ENCODE peak calls at places on chromosomes 16 and 17, in four cellular contexts. O, H, B and S are unnamed samples.
A peak's percentile ranks its signal among the peaks of the same experiment; 100 is the strongest.

GRCh38 chr16:66131156-66131807 is 235.2 kb upstream of the CDH5 start:
- DNase-seq in O (no peak), H (no peak), B (no peak), S (no peak)

GRCh38 chr16:79509221-79509631 is 91.3 kb downstream of the MAF start:
- DNase-seq in O (no peak), H (no peak), B (peak; percentile 6), S (no peak)

GRCh38 chr17:78268191-78268874 is 36.9 kb downstream of the TMEM235 start:
- DNase-seq in O (no peak), H (no peak), B (peak; percentile 48), S (no peak)

GRCh38 chr17:5362162-5362811 is 57.2 kb downstream of the NUP88 start:
- DNase-seq in O (no peak), H (no peak), B (no peak), S (no peak)

GRCh38 chr17:72789711-72790110 is 302.8 kb downstream of the SLC39A11 start:
- DNase-seq in O (no peak), H (no peak), B (no peak), S (no peak)

GRCh38 chr17:238964-239259 is 57.5 kb upstream of the DOC2B start:
- DNase-seq in O (peak; percentile 6), H (no peak), B (no peak), S (no peak)

GRCh38 chr16:268141-269053 is 7.3 kb downstream of the RGS11 start:
- DNase-seq in O (no peak), H (no peak), B (no peak), S (no peak)

GRCh38 chr16:11047057-11047456 is 102.7 kb downstream of the CLEC16A start:
- DNase-seq in O (no peak), H (no peak), B (peak; percentile 54), S (no peak)

GRCh38 chr16:2912330-2913199 is 834 bp downstream of the FLYWCH1 start:
- DNase-seq in O (peak; percentile 38), H (peak; percentile 58), B (peak; percentile 47), S (peak; percentile 6)

GRCh38 chr17:78159575-78160158 is 8.7 kb upstream of the SYNGR2 start:
- DNase-seq in O (no peak), H (no peak), B (no peak), S (peak; percentile 90)

GRCh38 chr17:8825802-8826201 is 26.6 kb upstream of the MFSD6L start:
- DNase-seq in O (no peak), H (no peak), B (no peak), S (no peak)

DNA sequence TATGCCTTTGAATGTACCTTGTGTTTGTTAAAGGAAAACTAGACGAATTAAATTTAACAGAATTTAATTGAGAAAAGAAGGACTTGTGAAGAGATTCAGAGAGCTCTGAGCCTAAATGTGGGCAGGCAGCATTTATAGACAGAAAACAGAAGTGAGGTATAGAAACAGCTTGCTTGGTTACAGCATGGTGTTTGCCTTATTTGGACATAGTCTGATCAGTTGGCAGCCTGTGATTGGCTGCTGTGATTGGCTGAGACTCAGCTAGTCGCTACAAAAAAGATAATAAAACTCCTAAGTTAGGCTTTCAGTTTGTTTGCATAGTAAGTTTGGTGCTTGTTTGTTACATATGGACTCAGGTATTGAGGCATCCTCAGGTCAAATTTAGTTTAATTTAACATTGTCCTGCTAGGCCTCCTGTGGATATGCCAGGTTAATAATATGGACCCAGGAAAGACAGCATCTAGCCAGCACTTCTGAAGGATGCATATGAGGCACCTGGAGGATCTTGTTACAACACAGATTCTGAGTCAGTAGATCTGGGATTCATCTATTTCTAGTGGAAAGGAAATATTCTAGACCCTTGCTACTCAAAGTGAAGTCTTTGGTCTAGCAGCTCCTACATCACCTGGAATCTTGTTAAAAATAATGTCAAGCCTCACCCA is 43.4 kb downstream of the SLFN5 start:
- DNase-seq in O (no peak), H (no peak), B (no peak), S (no peak)
- TF ChIP-seq FOXJ3 in O (no peak), H (no peak), B (no peak), S (no peak)

DNA sequence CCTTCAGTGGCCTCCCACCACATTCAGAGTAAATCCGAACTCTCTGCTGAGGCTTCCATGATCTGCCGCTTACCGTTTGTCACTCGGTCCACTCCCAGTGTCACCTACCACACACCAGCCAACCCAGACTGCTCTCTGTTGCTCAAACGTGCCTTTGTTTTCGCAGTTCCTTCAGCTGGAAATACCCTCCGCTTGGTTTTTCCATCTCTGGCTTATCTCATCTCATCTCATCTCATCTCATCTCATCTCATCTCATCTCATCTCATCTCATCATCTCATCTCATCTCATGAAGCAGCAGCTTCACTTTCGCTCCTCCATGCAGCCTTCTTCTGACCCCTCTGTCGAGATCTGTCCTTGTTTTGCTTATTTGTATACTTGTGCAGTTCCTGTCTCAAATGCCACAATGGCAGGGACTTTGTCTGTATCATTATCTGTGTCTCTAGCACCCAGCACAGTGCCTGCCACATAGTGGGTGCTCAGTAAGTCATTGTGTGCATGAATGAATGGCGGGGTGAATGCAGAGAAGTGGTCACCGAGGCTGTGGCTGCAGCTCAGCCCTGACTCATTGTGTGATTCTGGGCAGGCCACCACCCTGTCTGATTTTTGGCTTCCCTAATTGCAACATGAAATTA is 3.8 kb upstream of the SNX20 start:
- DNase-seq in O (no peak), H (no peak), B (no peak), S (no peak)
- TF ChIP-seq FOXJ3 in O (no peak), H (no peak), B (no peak), S (no peak)

GRCh38 chr16:8866118-8866883 is 2.5 kb downstream of the CARHSP1 start:
- DNase-seq in O (peak; percentile 97), H (no peak), B (peak; percentile 67), S (peak; percentile 88)
- TF ChIP-seq FOXJ3 in O (no peak), H (no peak), B (no peak), S (no peak)

DNA sequence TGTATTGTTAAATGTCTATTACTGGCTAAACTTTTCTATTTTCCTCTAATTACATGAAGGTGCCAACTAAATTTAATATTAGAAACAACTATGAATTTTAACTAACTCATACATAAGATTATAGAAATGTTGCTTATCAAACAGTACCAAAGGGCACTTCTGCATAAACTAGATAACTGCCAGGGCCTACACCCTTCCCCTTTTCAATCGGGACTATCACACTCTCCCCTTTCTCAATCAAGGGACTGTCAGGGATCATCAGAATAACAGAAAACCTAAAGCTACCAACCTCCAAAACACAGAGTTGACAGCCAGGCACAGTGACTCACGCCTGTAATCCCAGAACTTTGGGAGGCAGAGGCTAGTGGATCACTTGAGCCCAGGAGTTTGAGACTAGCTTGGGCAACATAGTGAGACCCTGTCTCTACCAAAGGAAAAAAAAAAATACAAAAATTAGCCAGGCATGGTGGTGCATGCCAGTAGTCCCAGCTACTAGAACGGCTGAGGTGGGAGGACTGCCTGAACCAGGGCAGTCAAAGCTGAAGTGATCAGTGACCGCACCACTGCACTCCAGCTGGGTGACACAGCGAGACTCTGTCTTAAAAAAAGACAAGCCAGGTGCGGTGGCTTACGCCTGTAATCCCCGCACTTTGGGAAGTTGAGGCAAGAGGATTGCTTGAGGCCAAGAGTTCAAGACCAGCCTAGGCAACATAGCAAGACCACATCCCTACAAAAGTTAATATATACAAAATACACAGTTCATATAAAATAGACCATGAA is 3.2 kb upstream of the PHLPP2 start:
- DNase-seq in O (no peak), H (no peak), B (no peak), S (no peak)
- TF ChIP-seq FOXJ3 in O (no peak), H (no peak), B (no peak), S (no peak)

GRCh38 chr16:58494981-58495860 is 4.7 kb upstream of the NDRG4 start:
- DNase-seq in O (peak; percentile 83), H (peak; percentile 86), B (peak; percentile 93), S (peak; percentile 96)
- TF ChIP-seq FOXJ3 in O (no peak), H (no peak), B (peak; percentile 21), S (no peak)

DNA sequence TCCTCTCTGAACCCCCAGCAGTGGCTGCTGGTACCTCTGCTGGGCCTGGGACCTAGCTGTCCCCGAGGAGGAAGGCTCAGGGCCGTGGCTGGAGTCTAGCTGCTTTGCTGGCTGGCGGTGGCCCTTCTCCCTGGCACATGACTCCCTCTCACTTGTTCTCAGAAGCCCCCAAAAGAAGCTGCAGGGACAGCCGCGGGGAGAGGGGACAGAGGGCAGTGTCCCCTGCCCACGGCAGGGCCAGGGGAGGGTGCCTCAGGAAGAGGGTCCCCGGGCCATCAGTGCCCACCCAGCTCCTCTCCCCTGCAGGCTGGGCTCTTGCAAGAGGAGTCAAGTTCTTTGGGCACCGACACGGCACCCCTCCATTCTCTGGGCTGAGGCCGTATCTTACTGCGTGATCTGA is 46.6 kb downstream of the VAC14 start:
- DNase-seq in O (no peak), H (no peak), B (no peak), S (no peak)
- TF ChIP-seq FOXJ3 in O (no peak), H (no peak), B (no peak), S (no peak)

DNA sequence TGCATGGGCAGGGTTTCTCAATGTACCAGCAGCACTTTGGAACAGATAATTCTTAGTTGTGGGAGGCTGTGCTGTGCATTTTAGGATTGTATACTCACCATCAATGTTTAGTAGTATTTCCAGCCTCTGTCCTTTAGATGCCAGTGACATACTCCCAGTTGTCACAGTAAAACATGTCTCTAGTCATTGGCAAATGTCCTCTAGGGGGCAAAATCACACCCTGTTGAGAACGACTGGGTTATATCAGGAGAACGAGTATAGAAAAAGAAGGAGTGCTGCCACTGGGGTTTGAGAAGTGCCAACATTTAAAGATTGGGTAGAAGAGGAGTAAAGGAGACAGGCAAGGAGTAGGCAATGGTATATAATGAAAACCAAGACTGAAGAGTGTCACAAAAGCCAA is 37.9 kb upstream of the SMIM36 start:
- DNase-seq in O (no peak), H (no peak), B (no peak), S (peak; percentile 33)
- TF ChIP-seq FOXJ3 in O (no peak), H (no peak), B (no peak), S (no peak)